ENCODE peak calls at places on chromosomes 2 and 18, in nine cellular contexts. One of them, this sample, is unnamed.

GRCh38 chr2:200471324-200471848 is 38.5 kb downstream of the KCTD18 start:
- DNase-seq in SK-N-SH: peak; percentile 71
- DNase-seq in upper lobe of right lung: no peak
- DNase-seq in psoas muscle: no peak
- DNase-seq in breast epithelium: no peak
- DNase-seq in RWPE1: peak; percentile 32
- DNase-seq in left ventricle myocardium inferior: no peak
- DNase-seq in body of pancreas: no peak
- DNase-seq in heart right ventricle: no peak
- DNase-seq in this sample: no peak

GRCh38 chr2:225031599-225031998 is 10.7 kb downstream of the DOCK10 start:
- DNase-seq in SK-N-SH: no peak
- DNase-seq in upper lobe of right lung: no peak
- DNase-seq in psoas muscle: no peak
- DNase-seq in breast epithelium: no peak
- DNase-seq in RWPE1: no peak
- DNase-seq in left ventricle myocardium inferior: no peak
- DNase-seq in body of pancreas: no peak
- DNase-seq in heart right ventricle: no peak
- DNase-seq in this sample: no peak

GRCh38 chr2:163471947-163472346 is 263.9 kb downstream of the FIGN start:
- DNase-seq in SK-N-SH: no peak
- DNase-seq in upper lobe of right lung: no peak
- DNase-seq in psoas muscle: no peak
- DNase-seq in breast epithelium: no peak
- DNase-seq in RWPE1: no peak
- DNase-seq in left ventricle myocardium inferior: no peak
- DNase-seq in body of pancreas: no peak
- DNase-seq in heart right ventricle: peak; percentile 13
- DNase-seq in this sample: no peak

GRCh38 chr2:25341753-25342371 is at the start of gene DNMT3A:
- DNase-seq in SK-N-SH: peak; percentile 94
- DNase-seq in upper lobe of right lung: peak; percentile 84
- DNase-seq in psoas muscle: peak; percentile 86
- DNase-seq in breast epithelium: peak; percentile 41
- DNase-seq in RWPE1: peak; percentile 51
- DNase-seq in left ventricle myocardium inferior: peak; percentile 84
- DNase-seq in body of pancreas: peak; percentile 71
- DNase-seq in heart right ventricle: peak; percentile 77
- DNase-seq in this sample: peak; percentile 73

GRCh38 chr2:239476757-239477565 is 76.1 kb upstream of the HDAC4 start:
- DNase-seq in SK-N-SH: no peak
- DNase-seq in upper lobe of right lung: no peak
- DNase-seq in psoas muscle: no peak
- DNase-seq in breast epithelium: no peak
- DNase-seq in RWPE1: no peak
- DNase-seq in left ventricle myocardium inferior: no peak
- DNase-seq in body of pancreas: no peak
- DNase-seq in heart right ventricle: no peak
- DNase-seq in this sample: no peak

GRCh38 chr2:165871025-165871424 is 77.0 kb upstream of the GALNT3 start:
- DNase-seq in SK-N-SH: no peak
- DNase-seq in upper lobe of right lung: no peak
- DNase-seq in psoas muscle: no peak
- DNase-seq in breast epithelium: no peak
- DNase-seq in RWPE1: no peak
- DNase-seq in left ventricle myocardium inferior: no peak
- DNase-seq in body of pancreas: no peak
- DNase-seq in heart right ventricle: no peak
- DNase-seq in this sample: no peak

GRCh38 chr2:46716806-46717732 is 198.5 kb downstream of the MCFD2 start:
- DNase-seq in SK-N-SH: no peak
- DNase-seq in upper lobe of right lung: no peak
- DNase-seq in psoas muscle: no peak
- DNase-seq in breast epithelium: no peak
- DNase-seq in RWPE1: no peak
- DNase-seq in left ventricle myocardium inferior: no peak
- DNase-seq in body of pancreas: no peak
- DNase-seq in heart right ventricle: no peak
- DNase-seq in this sample: no peak

GRCh38 chr2:14306268-14306950 is 326.1 kb upstream of the LRATD1 start:
- DNase-seq in SK-N-SH: no peak
- DNase-seq in upper lobe of right lung: no peak
- DNase-seq in psoas muscle: no peak
- DNase-seq in breast epithelium: no peak
- DNase-seq in RWPE1: no peak
- DNase-seq in left ventricle myocardium inferior: no peak
- DNase-seq in body of pancreas: no peak
- DNase-seq in heart right ventricle: no peak
- DNase-seq in this sample: no peak

GRCh38 chr2:71941731-71942575 is 205.7 kb downstream of the CYP26B1 start:
- DNase-seq in SK-N-SH: no peak
- DNase-seq in upper lobe of right lung: peak; percentile 36
- DNase-seq in psoas muscle: no peak
- DNase-seq in breast epithelium: no peak
- DNase-seq in RWPE1: no peak
- DNase-seq in left ventricle myocardium inferior: no peak
- DNase-seq in body of pancreas: no peak
- DNase-seq in heart right ventricle: no peak
- DNase-seq in this sample: no peak

GRCh38 chr2:36549063-36549662 is 48.8 kb downstream of the FEZ2 start:
- DNase-seq in SK-N-SH: peak; percentile 25
- DNase-seq in upper lobe of right lung: no peak
- DNase-seq in psoas muscle: no peak
- DNase-seq in breast epithelium: no peak
- DNase-seq in RWPE1: no peak
- DNase-seq in left ventricle myocardium inferior: no peak
- DNase-seq in body of pancreas: no peak
- DNase-seq in heart right ventricle: no peak
- DNase-seq in this sample: no peak

GRCh38 chr2:164014068-164014577 is 278.3 kb upstream of the FIGN start:
- DNase-seq in SK-N-SH: no peak
- DNase-seq in upper lobe of right lung: no peak
- DNase-seq in psoas muscle: no peak
- DNase-seq in breast epithelium: no peak
- DNase-seq in RWPE1: no peak
- DNase-seq in left ventricle myocardium inferior: peak; percentile 26
- DNase-seq in body of pancreas: no peak
- DNase-seq in heart right ventricle: peak; percentile 6
- DNase-seq in this sample: no peak

GRCh38 chr2:200336980-200337615 is 30.6 kb downstream of the SPATS2L start:
- DNase-seq in SK-N-SH: no peak
- DNase-seq in upper lobe of right lung: no peak
- DNase-seq in psoas muscle: no peak
- DNase-seq in breast epithelium: no peak
- DNase-seq in RWPE1: no peak
- DNase-seq in left ventricle myocardium inferior: no peak
- DNase-seq in body of pancreas: no peak
- DNase-seq in heart right ventricle: no peak
- DNase-seq in this sample: no peak

GRCh38 chr2:42638080-42638784 is 69.8 kb downstream of the MTA3 start:
- DNase-seq in SK-N-SH: no peak
- DNase-seq in upper lobe of right lung: no peak
- DNase-seq in psoas muscle: no peak
- DNase-seq in breast epithelium: no peak
- DNase-seq in RWPE1: no peak
- DNase-seq in left ventricle myocardium inferior: no peak
- DNase-seq in body of pancreas: no peak
- DNase-seq in heart right ventricle: no peak
- DNase-seq in this sample: no peak

GRCh38 chr2:182020319-182021055 is 34.8 kb downstream of the PPP1R1C start:
- DNase-seq in SK-N-SH: no peak
- DNase-seq in upper lobe of right lung: no peak
- DNase-seq in psoas muscle: no peak
- DNase-seq in breast epithelium: no peak
- DNase-seq in RWPE1: no peak
- DNase-seq in left ventricle myocardium inferior: no peak
- DNase-seq in body of pancreas: no peak
- DNase-seq in heart right ventricle: no peak
- DNase-seq in this sample: no peak

DNA sequence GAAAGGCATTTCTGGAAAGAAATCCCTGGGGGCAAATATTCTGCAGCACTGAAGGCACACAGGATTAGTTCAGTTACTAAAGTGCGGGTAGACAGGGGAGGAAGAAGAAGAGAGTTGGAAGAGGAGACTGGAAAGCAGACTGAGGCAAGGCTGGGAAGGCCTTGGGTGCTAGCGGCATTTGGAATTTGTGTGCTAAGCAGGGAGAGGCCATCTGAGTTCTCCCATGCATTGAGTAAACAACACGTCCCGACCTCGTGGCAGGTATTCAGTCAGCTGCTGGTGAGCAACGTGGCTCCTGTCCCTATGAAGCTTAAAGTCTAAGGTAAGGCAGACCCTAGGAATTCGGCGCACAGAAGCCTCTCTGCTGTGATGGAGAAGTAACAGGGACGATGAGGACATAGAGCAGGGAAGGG is 30.7 kb downstream of the ATP8B1 start:
- DNase-seq in SK-N-SH: no peak
- DNase-seq in upper lobe of right lung: no peak
- DNase-seq in psoas muscle: peak; percentile 56
- DNase-seq in breast epithelium: no peak
- DNase-seq in RWPE1: no peak
- DNase-seq in left ventricle myocardium inferior: no peak
- DNase-seq in body of pancreas: peak; percentile 79
- DNase-seq in heart right ventricle: no peak
- DNase-seq in this sample: no peak
- H3K27ac ChIP-seq in SK-N-SH: no peak overlapping the region
- H3K27ac ChIP-seq in upper lobe of right lung: no peak overlapping the region
- H3K27ac ChIP-seq in psoas muscle: peak overlapping the region; percentile 66
- H3K27ac ChIP-seq in breast epithelium: peak overlapping the region; percentile 79
- H3K27ac ChIP-seq in RWPE1: no peak overlapping the region
- H3K27ac ChIP-seq in left ventricle myocardium inferior: peak overlapping the region; percentile 69
- H3K27ac ChIP-seq in body of pancreas: peak overlapping the region; percentile 50
- H3K27ac ChIP-seq in heart right ventricle: no peak overlapping the region
- H3K27ac ChIP-seq in this sample: no peak overlapping the region

GRCh38 chr2:99507964-99508818 is 18.4 kb upstream of the REV1 start:
- DNase-seq in SK-N-SH: peak; percentile 30
- DNase-seq in upper lobe of right lung: no peak
- DNase-seq in psoas muscle: no peak
- DNase-seq in breast epithelium: no peak
- DNase-seq in RWPE1: no peak
- DNase-seq in left ventricle myocardium inferior: no peak
- DNase-seq in body of pancreas: no peak
- DNase-seq in heart right ventricle: no peak
- DNase-seq in this sample: no peak

DNA sequence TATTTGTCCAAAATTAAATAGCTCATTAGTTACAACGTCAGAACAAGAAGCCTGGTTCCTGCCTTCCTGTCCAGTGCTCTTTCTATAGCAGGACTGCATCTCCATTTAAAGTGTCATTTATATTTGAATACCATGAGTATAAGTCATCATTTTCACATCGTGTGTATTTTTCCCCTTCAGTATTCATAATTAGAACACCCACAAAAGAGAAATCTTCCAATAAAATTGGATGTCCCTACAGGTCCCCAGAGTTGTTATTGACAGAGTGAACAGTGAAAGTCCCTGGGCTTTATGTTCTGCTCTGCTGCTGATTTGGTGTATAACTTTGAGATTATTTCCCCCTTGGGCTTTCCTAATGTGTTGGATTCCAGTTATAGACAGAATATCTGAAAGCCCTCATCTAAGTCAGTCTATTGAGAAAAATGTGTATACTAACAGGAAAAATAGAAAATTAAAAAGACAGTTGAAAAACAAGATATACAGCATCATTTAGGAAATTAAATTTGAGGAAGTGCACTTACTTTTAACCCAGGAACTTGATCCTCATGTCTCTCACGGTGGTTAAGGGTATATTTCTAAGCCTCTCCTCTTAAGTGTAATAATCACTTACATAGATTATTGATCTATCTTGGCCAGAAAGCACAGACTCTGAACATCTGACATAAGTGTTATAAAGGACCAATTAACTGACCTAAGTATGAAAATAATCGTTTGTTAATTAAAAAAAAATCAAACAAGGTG is 15.2 kb upstream of the REV1 start:
- DNase-seq in SK-N-SH: no peak
- DNase-seq in upper lobe of right lung: no peak
- DNase-seq in psoas muscle: no peak
- DNase-seq in breast epithelium: no peak
- DNase-seq in RWPE1: no peak
- DNase-seq in left ventricle myocardium inferior: no peak
- DNase-seq in body of pancreas: no peak
- DNase-seq in heart right ventricle: no peak
- DNase-seq in this sample: no peak
- H3K27ac ChIP-seq in SK-N-SH: no peak overlapping the region
- H3K27ac ChIP-seq in upper lobe of right lung: no peak overlapping the region
- H3K27ac ChIP-seq in psoas muscle: no peak overlapping the region
- H3K27ac ChIP-seq in breast epithelium: no peak overlapping the region
- H3K27ac ChIP-seq in RWPE1: no peak overlapping the region
- H3K27ac ChIP-seq in left ventricle myocardium inferior: no peak overlapping the region
- H3K27ac ChIP-seq in body of pancreas: no peak overlapping the region
- H3K27ac ChIP-seq in heart right ventricle: no peak overlapping the region
- H3K27ac ChIP-seq in this sample: no peak overlapping the region

DNA sequence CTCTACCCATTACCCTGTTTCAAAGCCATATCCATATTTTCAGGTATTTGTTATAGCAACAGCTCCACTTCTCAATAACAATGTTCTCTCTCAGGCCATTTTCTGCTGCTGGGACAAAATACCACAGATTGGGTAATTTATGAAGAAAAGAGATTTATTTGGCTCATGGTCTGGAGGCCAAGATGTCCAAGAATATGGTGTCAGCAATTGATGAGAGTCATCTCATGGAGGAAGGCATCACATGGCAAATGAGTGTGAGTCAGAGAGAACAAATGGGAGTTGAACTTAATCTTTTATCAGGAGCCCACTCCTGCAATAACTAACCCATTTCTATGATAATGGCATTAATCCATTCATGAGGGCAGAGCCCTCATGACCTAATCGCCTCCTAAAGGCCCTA is 9.1 kb upstream of the GLS start:
- DNase-seq in SK-N-SH: no peak
- DNase-seq in upper lobe of right lung: no peak
- DNase-seq in psoas muscle: no peak
- DNase-seq in breast epithelium: no peak
- DNase-seq in RWPE1: no peak
- DNase-seq in left ventricle myocardium inferior: no peak
- DNase-seq in body of pancreas: no peak
- DNase-seq in heart right ventricle: no peak
- DNase-seq in this sample: no peak
- H3K27ac ChIP-seq in SK-N-SH: no peak overlapping the region
- H3K27ac ChIP-seq in upper lobe of right lung: no peak overlapping the region
- H3K27ac ChIP-seq in psoas muscle: no peak overlapping the region
- H3K27ac ChIP-seq in breast epithelium: no peak overlapping the region
- H3K27ac ChIP-seq in RWPE1: no peak overlapping the region
- H3K27ac ChIP-seq in left ventricle myocardium inferior: no peak overlapping the region
- H3K27ac ChIP-seq in body of pancreas: no peak overlapping the region
- H3K27ac ChIP-seq in heart right ventricle: no peak overlapping the region
- H3K27ac ChIP-seq in this sample: no peak overlapping the region

GRCh38 chr2:100814043-100814442 is 5.9 kb upstream of the NPAS2 start:
- DNase-seq in SK-N-SH: no peak
- DNase-seq in upper lobe of right lung: no peak
- DNase-seq in psoas muscle: no peak
- DNase-seq in breast epithelium: no peak
- DNase-seq in RWPE1: no peak
- DNase-seq in left ventricle myocardium inferior: no peak
- DNase-seq in body of pancreas: no peak
- DNase-seq in heart right ventricle: no peak
- DNase-seq in this sample: no peak
- H3K27ac ChIP-seq in SK-N-SH: no peak overlapping the region
- H3K27ac ChIP-seq in upper lobe of right lung: no peak overlapping the region
- H3K27ac ChIP-seq in psoas muscle: peak overlapping the region; percentile 14
- H3K27ac ChIP-seq in breast epithelium: no peak overlapping the region
- H3K27ac ChIP-seq in RWPE1: no peak overlapping the region
- H3K27ac ChIP-seq in left ventricle myocardium inferior: peak overlapping the region; percentile 85
- H3K27ac ChIP-seq in body of pancreas: no peak overlapping the region
- H3K27ac ChIP-seq in heart right ventricle: peak overlapping the region; percentile 34
- H3K27ac ChIP-seq in this sample: no peak overlapping the region

This sample was measured in testis.